ENCODE peak calls at places on chromosomes 2 and 18, in six cellular contexts. V is K562, G is HepG2, D is GM12878, I is HCT116, M is Panc1. F is an unnamed sample. For H3K9me3 and H3K4me1, the result is how much of the 10 kb centered on the place peaks cover.

GRCh38 chr2:185185044-185185443 is 553.6 kb upstream of the FSIP2 start:
- ATAC-seq in M (no peak), D (no peak), V (no peak), G (no peak), I (no peak), F (no peak)

GRCh38 chr18:14174706-14175085 is 42.5 kb upstream of the ZNF519 start:
- ATAC-seq in G (no peak), D (peak), M (no peak), V (peak), I (no peak), F (no peak)

GRCh38 chr2:173997269-173997668 is 32.1 kb upstream of the SP3 start:
- ATAC-seq in V (no peak), I (no peak), D (peak), M (no peak), G (peak), F (peak)

GRCh38 chr2:38284971-38285370 is 92.1 kb downstream of the ATL2 start:
- ATAC-seq in V (no peak), I (no peak), M (no peak), G (no peak), D (no peak), F (no peak)

GRCh38 chr2:111919794-111920608 is 21.6 kb downstream of the MERTK start:
- ATAC-seq in G (peak), I (peak), V (no peak), D (peak), M (no peak), F (peak)

GRCh38 chr18:80009661-80010550 is 21.5 kb upstream of the TXNL4A start:
- ATAC-seq in D (no peak), V (peak), I (peak), G (peak), M (peak), F (peak)

GRCh38 chr18:70183441-70183840 is 22.0 kb downstream of the RTTN start:
- ATAC-seq in I (no peak), G (no peak), M (no peak), D (peak), V (no peak), F (no peak)

GRCh38 chr2:226995625-226996041 is 159.8 kb downstream of the RHBDD1 start:
- ATAC-seq in G (no peak), V (no peak), M (no peak), I (peak), D (no peak), F (no peak)

GRCh38 chr2:162582357-162582798 is 238.4 kb downstream of the GCA start:
- ATAC-seq in I (no peak), G (peak), V (no peak), M (peak), D (no peak), F (no peak)

GRCh38 chr2:39731546-39731945 is 47.5 kb downstream of the THUMPD2 start:
- ATAC-seq in D (no peak), I (no peak), G (no peak), V (no peak), M (no peak), F (no peak)

GRCh38 chr2:168801961-168802824 is at the start of gene NOSTRIN:
- ATAC-seq in M (no peak), V (peak), D (no peak), G (peak), I (peak), F (peak)

GRCh38 chr2:196274387-196274809 is 103.0 kb upstream of the STK17B start:
- ATAC-seq in I (no peak), M (no peak), D (peak), G (no peak), V (no peak), F (no peak)

GRCh38 chr18:45373286-45373880 is 241.9 kb upstream of the SLC14A2 start:
- ATAC-seq in G (no peak), I (no peak), D (no peak), V (no peak), M (no peak), F (no peak)

GRCh38 chr18:12765127-12765526 is 62.3 kb downstream of the PSMG2 start:
- ATAC-seq in D (peak), G (no peak), M (peak), V (peak), I (peak), F (no peak)

GRCh38 chr2:54419855-54420550 is 36.1 kb upstream of the SPTBN1 start:
- ATAC-seq in M (no peak), D (no peak), G (no peak), V (no peak), I (no peak), F (no peak)

GRCh38 chr2:23404426-23404825 is 19.4 kb downstream of the KLHL29 start:
- ATAC-seq in M (peak), G (peak), V (no peak), I (peak), D (peak), F (peak)

GRCh38 chr2:169034256-169034655 is 3.1 kb upstream of the ABCB11 start:
- ATAC-seq in G (no peak), D (no peak), I (no peak), V (peak), M (no peak), F (no peak)

GRCh38 chr2:223058952-223059716 is 7.1 kb downstream of the KCNE4 start:
- ATAC-seq in V (peak), I (no peak), G (peak), D (no peak), M (peak), F (no peak)

GRCh38 chr2:176638167-176639015 is 369.1 kb downstream of the MTX2 start:
- ATAC-seq in M (peak), I (peak), V (peak), D (peak), G (peak), F (peak)

GRCh38 chr2:102233132-102233884 is 46.5 kb downstream of the IL1RL2 start:
- ATAC-seq in V (no peak), M (no peak), I (no peak), G (no peak), D (no peak), F (no peak)
- H3K9me3 ChIP-seq in V (under half), M (under half), I (under half), G (under half), D (under half), F (under half)

DNA sequence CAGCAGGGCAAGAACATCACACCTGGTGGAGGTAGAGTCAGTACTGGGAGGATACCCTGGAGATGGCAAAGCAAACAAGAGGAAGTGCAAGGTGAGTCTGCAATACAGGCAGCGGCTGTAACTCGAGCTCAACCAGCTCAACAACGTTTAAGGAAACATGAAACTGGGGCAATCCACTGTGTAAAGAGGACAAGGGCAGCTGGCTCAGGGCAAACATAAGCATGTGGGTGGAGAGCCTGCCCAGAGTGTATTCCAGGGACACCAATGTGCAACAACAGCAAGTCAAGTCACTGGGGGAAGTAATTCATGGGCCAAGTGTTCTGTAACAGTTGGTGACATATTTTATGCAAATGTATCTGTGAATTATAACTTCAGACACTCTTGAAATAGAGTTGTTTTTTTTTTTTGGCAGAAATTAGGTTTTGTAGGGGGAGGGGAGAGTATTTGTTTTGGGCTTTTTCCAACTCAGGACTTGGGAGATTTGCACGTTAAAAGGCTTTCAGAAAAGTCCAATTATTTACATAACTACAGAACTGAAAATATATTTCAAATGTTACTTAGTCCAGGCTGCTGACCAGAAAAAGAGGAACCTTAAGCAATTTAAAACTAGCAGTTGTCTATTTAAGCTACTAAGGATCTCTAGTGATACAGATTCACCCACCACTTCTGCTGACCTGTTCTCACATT is 18.7 kb downstream of the NRXN1 start:
- ATAC-seq in D (no peak), M (no peak), V (no peak), G (peak), I (peak), F (no peak)
- TF ChIP-seq POLR2AphosphoS5 in D (no peak), M (no peak), V (no peak), G (no peak), I (peak), F (no peak)

DNA sequence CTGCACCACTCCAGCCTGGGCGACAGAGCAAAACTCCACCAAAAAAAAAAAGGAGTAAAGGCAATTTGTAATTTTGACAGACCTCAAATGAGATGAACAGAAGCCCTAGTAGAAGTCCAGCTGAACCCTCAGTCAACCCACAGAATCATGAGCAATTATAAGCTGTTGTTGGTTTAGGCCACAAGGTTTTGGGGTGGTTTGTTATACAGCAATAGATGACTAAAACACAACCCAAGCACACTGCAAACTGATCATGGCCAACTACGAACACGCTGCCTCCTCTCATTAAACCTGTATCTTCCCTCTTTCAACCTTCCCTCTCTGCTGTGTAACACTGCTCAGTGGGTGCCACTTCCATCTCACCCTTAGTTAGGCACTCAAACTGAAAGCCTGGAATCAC is 22.1 kb downstream of the AAK1 start:
- ATAC-seq in I (no peak), D (no peak), G (no peak), V (no peak), M (no peak), F (no peak)
- H3K4me1 ChIP-seq in I (under half), D (under half), G (under half), V (under half), M (under half), F (half or more)

GRCh38 chr18:78405763-78406162 is 573.9 kb upstream of the SALL3 start:
- ATAC-seq in G (no peak), V (no peak), D (no peak), I (no peak), M (no peak), F (no peak)

GRCh38 chr18:78410094-78410786 is 569.4 kb upstream of the SALL3 start:
- ATAC-seq in G (peak), D (no peak), I (no peak), M (peak), V (no peak), F (no peak)

GRCh38 chr18:78407456-78407823 is 572.2 kb upstream of the SALL3 start:
- ATAC-seq in V (no peak), I (no peak), M (no peak), G (no peak), D (no peak), F (no peak)

GRCh38 chr18:78408623-78409022 is 571.0 kb upstream of the SALL3 start:
- ATAC-seq in I (no peak), V (no peak), M (no peak), D (no peak), G (no peak), F (no peak)

GRCh38 chr18:78406743-78407455 is 572.7 kb upstream of the SALL3 start:
- ATAC-seq in V (no peak), I (no peak), G (no peak), M (no peak), D (no peak), F (no peak)
- H3K9me3 ChIP-seq in V (under half), I (under half), G (under half), M (under half), D (under half), F (under half)

GRCh38 chr2:84830095-84830494 is 50.8 kb downstream of the TRABD2A start:
- ATAC-seq in M (no peak), D (no peak), G (no peak), I (peak), V (peak), F (peak)
- TF ChIP-seq POLR2AphosphoS5 in M (no peak), D (no peak), G (no peak), I (no peak), V (no peak), F (no peak)

DNA sequence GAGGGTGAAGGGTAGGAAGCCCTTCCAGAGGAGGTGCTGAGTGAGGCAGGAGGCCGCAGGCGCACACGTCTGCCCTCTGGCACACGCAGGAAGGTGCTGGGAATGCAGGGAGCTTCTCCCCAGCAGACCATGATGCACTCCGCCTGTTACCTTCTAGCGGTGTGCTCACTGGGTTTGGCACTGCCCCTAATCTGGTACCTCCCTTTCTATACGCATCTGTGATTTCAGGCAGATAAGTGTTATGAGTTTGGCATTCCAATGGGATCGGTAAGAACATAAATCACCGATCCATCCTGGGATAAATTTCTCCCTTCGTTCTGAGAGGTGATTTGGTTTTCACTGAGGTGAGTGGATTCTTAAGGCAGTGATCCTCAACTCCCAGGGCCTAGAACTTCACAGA is 34.6 kb downstream of the ODC1 start:
- ATAC-seq in I (no peak), G (no peak), D (no peak), M (no peak), V (no peak), F (no peak)
- H3K4me1 ChIP-seq in I (under half), G (under half), D (under half), M (half or more), V (under half), F (under half)

GRCh38 chr2:137383391-137383790 is 580.9 kb upstream of the HNMT start:
- ATAC-seq in V (no peak), I (no peak), G (no peak), M (no peak), D (no peak), F (no peak)

GRCh38 chr2:137381731-137382130 is 582.5 kb upstream of the HNMT start:
- ATAC-seq in M (no peak), G (no peak), V (no peak), I (no peak), D (no peak), F (no peak)

GRCh38 chr2:137380610-137381009 is 583.7 kb upstream of the HNMT start:
- ATAC-seq in V (no peak), M (no peak), D (no peak), I (no peak), G (no peak), F (no peak)
- H3K9me3 ChIP-seq in V (under half), M (under half), D (under half), I (under half), G (under half), F (under half)

GRCh38 chr2:8684885-8685696 is 3.2 kb downstream of the ID2 start:
- ATAC-seq in M (peak), I (peak), G (peak), V (peak), D (peak), F (peak)
- TF ChIP-seq POLR2AphosphoS5 in M (no peak), I (peak), G (peak), V (no peak), D (peak), F (no peak)